ENCODE peak calls at places on chromosome 17, in four cellular contexts. Q is IMR-90, F is mesendoderm, D is H1. L is an unnamed sample.

GRCh38 chr17:8726951-8727555 is 17.6 kb downstream of the CCDC42 start:
- DNase-seq in F (no peak), Q (no peak), D (no peak), L (peak)

GRCh38 chr17:27536781-27537180 is 80.5 kb downstream of the KSR1 start:
- DNase-seq in Q (no peak), F (no peak), D (no peak), L (no peak)

GRCh38 chr17:49373115-49373514 is 11.1 kb upstream of the ZNF652 start:
- DNase-seq in D (no peak), Q (no peak), F (no peak), L (no peak)

GRCh38 chr17:72393553-72393952 is 272.7 kb downstream of the SOX9 start:
- DNase-seq in D (no peak), Q (peak), F (no peak), L (no peak)

GRCh38 chr17:43125967-43126910 is 1.1 kb upstream of the BRCA1 start:
- DNase-seq in D (no peak), F (peak), Q (no peak), L (peak)

GRCh38 chr17:40448213-40448638 is 5.0 kb downstream of the IGFBP4 start:
- DNase-seq in D (no peak), Q (peak), F (no peak), L (no peak)

GRCh38 chr17:48503747-48504146 is 27.1 kb downstream of the HOXB1 start:
- DNase-seq in F (peak), Q (peak), D (no peak), L (no peak)

GRCh38 chr17:7260601-7261376 is 1.5 kb downstream of the CLDN7 start:
- DNase-seq in F (peak), D (peak), Q (no peak), L (peak)

GRCh38 chr17:1374426-1375177 is 25.4 kb downstream of the YWHAE start:
- DNase-seq in D (no peak), Q (no peak), F (no peak), L (no peak)

GRCh38 chr17:59845595-59846390 is 47.0 kb downstream of the TUBD1 start:
- DNase-seq in Q (peak), F (peak), D (no peak), L (peak)

GRCh38 chr17:49549691-49550678 is 25.7 kb upstream of the NXPH3 start:
- DNase-seq in F (no peak), D (no peak), Q (no peak), L (no peak)

GRCh38 chr17:27993161-27993695 is 49.2 kb upstream of the NLK start:
- DNase-seq in Q (no peak), D (no peak), F (no peak), L (no peak)

GRCh38 chr17:31568140-31568938 is 176.9 kb downstream of the RAB11FIP4 start:
- DNase-seq in D (no peak), Q (no peak), F (no peak), L (no peak)

GRCh38 chr17:82201498-82201910 is 11.1 kb downstream of the CCDC57 start:
- DNase-seq in D (no peak), Q (no peak), F (no peak), L (no peak)

GRCh38 chr17:75073618-75074047 is 14.1 kb upstream of the SLC16A5 start:
- DNase-seq in F (no peak), Q (no peak), D (no peak), L (no peak)
- H4K5ac ChIP-seq in F (no peak), Q (no peak), D (no peak), L (no peak)

DNA sequence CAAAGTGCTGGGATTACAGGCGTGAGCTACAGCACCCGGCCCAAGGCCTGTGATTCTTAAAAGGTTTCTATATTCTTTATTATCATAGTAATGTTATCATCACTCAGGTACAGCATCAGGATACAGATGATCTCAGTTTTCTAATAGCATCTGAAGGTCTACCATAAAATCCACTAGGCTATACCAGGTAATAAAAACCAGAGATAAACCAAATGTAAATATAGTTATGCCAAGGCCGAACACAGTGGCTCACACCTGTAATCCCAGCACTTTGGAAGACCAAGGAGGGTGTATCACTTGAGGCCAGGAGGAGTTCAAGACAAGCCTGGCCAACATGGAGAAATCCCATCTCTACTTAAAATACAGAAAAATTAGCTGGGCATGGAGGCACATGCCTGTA is 53.8 kb downstream of the SYNRG start:
- DNase-seq in D (no peak), Q (no peak), F (no peak), L (no peak)
- H4K5ac ChIP-seq in D (no peak), Q (no peak), F (no peak), L (no peak)

GRCh38 chr17:36532435-36532975 is 2.2 kb downstream of the MYO19 start:
- DNase-seq in Q (no peak), D (peak), F (no peak), L (no peak)

GRCh38 chr17:36534117-36534880 is at the start of gene MYO19:
- DNase-seq in Q (peak), D (peak), F (peak), L (peak)

GRCh38 chr17:36534881-36535668 is at the start of gene PIGW:
- DNase-seq in F (peak), D (peak), Q (peak), L (peak)

DNA sequence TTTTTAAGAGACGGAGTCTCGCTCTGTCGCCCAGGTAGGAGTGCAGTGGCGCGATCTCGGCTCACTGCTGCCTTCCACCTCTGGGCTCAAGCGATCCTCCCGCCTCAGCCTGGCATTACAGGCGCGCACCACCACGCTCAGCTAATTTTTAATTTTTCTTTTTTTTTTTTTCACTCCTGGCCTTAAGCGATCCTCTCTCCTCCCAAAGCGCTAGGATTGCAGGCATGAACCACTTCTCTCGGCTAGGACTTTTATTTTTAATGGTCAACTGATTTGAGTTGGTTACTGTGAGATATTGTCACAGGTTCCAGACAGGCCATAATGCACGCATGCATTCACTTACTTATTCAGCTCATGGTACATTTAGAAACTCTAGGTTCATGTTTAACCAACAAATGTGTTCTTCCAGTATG is 888 bp downstream of the PIGW start:
- DNase-seq in D (no peak), F (no peak), Q (no peak), L (no peak)
- H4K5ac ChIP-seq in D (peak), F (peak), Q (peak), L (no peak)

GRCh38 chr17:50607522-50607921 is 27.2 kb upstream of the ABCC3 start:
- DNase-seq in Q (no peak), D (no peak), F (no peak), L (no peak)
- H4K5ac ChIP-seq in Q (no peak), D (no peak), F (no peak), L (no peak)

GRCh38 chr17:19365833-19366636 is 3.5 kb upstream of the B9D1 start:
- DNase-seq in F (no peak), D (no peak), Q (no peak), L (no peak)
- H4K5ac ChIP-seq in F (no peak), D (no peak), Q (no peak), L (no peak)

GRCh38 chr17:80214012-80214877 is 5.9 kb downstream of the SGSH start:
- DNase-seq in D (no peak), Q (no peak), F (no peak), L (no peak)

GRCh38 chr17:80216473-80217456 is 3.4 kb downstream of the SGSH start:
- DNase-seq in F (no peak), Q (no peak), D (no peak), L (no peak)

GRCh38 chr17:80212962-80213650 is 7.0 kb downstream of the SGSH start:
- DNase-seq in F (no peak), Q (no peak), D (no peak), L (no peak)

GRCh38 chr17:80213651-80213975 is 6.5 kb downstream of the SGSH start:
- DNase-seq in D (no peak), Q (no peak), F (no peak), L (no peak)

GRCh38 chr17:80214878-80215210 is 5.3 kb downstream of the SGSH start:
- DNase-seq in F (no peak), D (no peak), Q (no peak), L (no peak)
- H4K5ac ChIP-seq in F (no peak), D (no peak), Q (no peak), L (no peak)

L was measured in H9.